ENCODE peak calls at places on chromosome 2, in six cellular contexts. O, V, I, E, D and T are unnamed samples.

GRCh38 chr2:30481323-30481800 is 34.3 kb downstream of the LCLAT1 start:
- DNase-seq in O (no peak), V (no peak), I (no peak), E (peak; percentile 15), D (no peak), T (no peak)

GRCh38 chr2:101305492-101306123 is 2.9 kb downstream of the RNF149 start:
- DNase-seq in O (peak; percentile 63), V (no peak), I (peak; percentile 78), E (peak; percentile 73), D (peak; percentile 65), T (no peak)

GRCh38 chr2:179467111-179467510 is 202.5 kb upstream of the SESTD1 start:
- DNase-seq in O (peak; percentile 34), V (no peak), I (peak; percentile 91), E (no peak), D (peak; percentile 31), T (no peak)

GRCh38 chr2:85589166-85589565 is 4.9 kb downstream of the VAMP5 start:
- DNase-seq in O (no peak), V (no peak), I (no peak), E (no peak), D (no peak), T (no peak)

GRCh38 chr2:113124181-113124961 is 3.0 kb upstream of the IL1RN start:
- DNase-seq in O (peak; percentile 39), V (no peak), I (peak; percentile 77), E (no peak), D (peak; percentile 15), T (peak; percentile 23)

GRCh38 chr2:10658041-10658913 is 31.5 kb downstream of the NOL10 start:
- DNase-seq in O (peak; percentile 64), V (no peak), I (peak; percentile 76), E (peak; percentile 75), D (peak; percentile 90), T (peak; percentile 90)

GRCh38 chr2:9217838-9218770 is 11.5 kb downstream of the ASAP2 start:
- DNase-seq in O (no peak), V (no peak), I (peak; percentile 78), E (peak; percentile 88), D (no peak), T (no peak)

GRCh38 chr2:205610437-205610836 is 71.9 kb upstream of the NRP2 start:
- DNase-seq in O (peak; percentile 29), V (no peak), I (peak; percentile 68), E (no peak), D (no peak), T (no peak)

GRCh38 chr2:185896090-185896693 is 157.6 kb downstream of the FSIP2 start:
- DNase-seq in O (no peak), V (no peak), I (no peak), E (no peak), D (no peak), T (no peak)

GRCh38 chr2:201203916-201204654 is 21.1 kb downstream of the CASP10 start:
- DNase-seq in O (peak; percentile 78), V (no peak), I (no peak), E (peak; percentile 39), D (no peak), T (no peak)

GRCh38 chr2:70553584-70554337 is at the start of gene TGFA:
- DNase-seq in O (peak; percentile 27), V (peak; percentile 69), I (peak; percentile 87), E (peak; percentile 91), D (no peak), T (no peak)

GRCh38 chr2:180208841-180209240 is 201.7 kb upstream of the CWC22 start:
- DNase-seq in O (peak; percentile 68), V (no peak), I (peak; percentile 21), E (no peak), D (peak; percentile 38), T (peak; percentile 70)

GRCh38 chr2:15947431-15947830 is 7.1 kb downstream of the MYCN start:
- DNase-seq in O (no peak), V (no peak), I (no peak), E (no peak), D (no peak), T (no peak)

GRCh38 chr2:173448938-173449471 is 94.3 kb downstream of the CDCA7 start:
- DNase-seq in O (peak; percentile 86), V (peak; percentile 17), I (peak; percentile 76), E (peak; percentile 88), D (peak; percentile 83), T (peak; percentile 35)

GRCh38 chr2:149164296-149164695 is 125.8 kb downstream of the LYPD6B start:
- DNase-seq in O (no peak), V (no peak), I (peak; percentile 84), E (no peak), D (no peak), T (no peak)

GRCh38 chr2:41782306-41783158 is 265.3 kb upstream of the PKDCC start:
- DNase-seq in O (peak; percentile 56), V (no peak), I (peak; percentile 40), E (peak; percentile 73), D (peak; percentile 20), T (peak; percentile 20)

GRCh38 chr2:84881581-84882414 is 914 bp upstream of the TRABD2A start:
- DNase-seq in O (peak; percentile 84), V (peak; percentile 82), I (peak; percentile 73), E (peak; percentile 97), D (peak; percentile 81), T (peak; percentile 65)

GRCh38 chr2:112811841-112812306 is 24.7 kb downstream of the IL1B start:
- DNase-seq in O (peak; percentile 96), V (no peak), I (peak; percentile 98), E (peak; percentile 75), D (peak; percentile 96), T (peak; percentile 24)

GRCh38 chr2:182266909-182267308 is 159.9 kb downstream of the PDE1A start:
- DNase-seq in O (no peak), V (no peak), I (no peak), E (no peak), D (no peak), T (no peak)

GRCh38 chr2:113041871-113042270 is 10.8 kb downstream of the IL36B start:
- DNase-seq in O (no peak), V (no peak), I (peak; percentile 59), E (no peak), D (no peak), T (no peak)

GRCh38 chr2:201466050-201466660 is 14.6 kb downstream of the STRADB start:
- DNase-seq in O (peak; percentile 70), V (no peak), I (peak; percentile 64), E (peak; percentile 86), D (peak; percentile 73), T (peak; percentile 42)

GRCh38 chr2:39216495-39217191 is 27.1 kb downstream of the CDKL4 start:
- DNase-seq in O (no peak), V (peak; percentile 66), I (no peak), E (no peak), D (no peak), T (no peak)

GRCh38 chr2:100262555-100263320 is 59.6 kb downstream of the LONRF2 start:
- DNase-seq in O (peak; percentile 74), V (peak; percentile 32), I (peak; percentile 36), E (peak; percentile 93), D (peak; percentile 68), T (no peak)

GRCh38 chr2:12612168-12612567 is 104.6 kb upstream of the TRIB2 start:
- DNase-seq in O (no peak), V (no peak), I (no peak), E (no peak), D (no peak), T (no peak)

GRCh38 chr2:50126845-50127244 is 905.1 kb downstream of the NRXN1 start:
- DNase-seq in O (no peak), V (no peak), I (no peak), E (no peak), D (no peak), T (no peak)

DNA sequence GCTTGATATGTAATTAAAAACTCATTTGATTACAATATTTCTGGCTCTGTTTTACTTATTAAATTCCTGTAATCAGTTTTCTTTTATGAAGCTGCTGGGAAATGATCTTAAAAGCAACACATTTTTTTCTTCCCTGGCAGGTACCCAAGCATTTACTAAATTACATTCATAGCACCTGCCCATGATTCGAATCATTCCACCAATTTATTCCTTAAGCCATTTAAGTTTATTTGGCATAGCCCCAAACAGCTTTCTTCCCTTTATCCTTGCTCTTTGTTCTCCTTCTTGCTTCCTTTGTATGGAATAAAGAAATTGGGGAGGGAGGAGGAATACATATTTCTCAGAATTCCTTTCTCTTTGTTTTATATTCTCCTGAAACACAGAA is 241.3 kb downstream of the AGPS start:
- DNase-seq in O (no peak), V (no peak), I (no peak), E (no peak), D (no peak), T (no peak)
- H3K4me3 ChIP-seq in O (peak overlapping the region; percentile 21), V (no peak overlapping the region), I (no peak overlapping the region), E (peak overlapping the region; percentile 42), D (no peak overlapping the region), T (peak overlapping the region; percentile 9)

DNA sequence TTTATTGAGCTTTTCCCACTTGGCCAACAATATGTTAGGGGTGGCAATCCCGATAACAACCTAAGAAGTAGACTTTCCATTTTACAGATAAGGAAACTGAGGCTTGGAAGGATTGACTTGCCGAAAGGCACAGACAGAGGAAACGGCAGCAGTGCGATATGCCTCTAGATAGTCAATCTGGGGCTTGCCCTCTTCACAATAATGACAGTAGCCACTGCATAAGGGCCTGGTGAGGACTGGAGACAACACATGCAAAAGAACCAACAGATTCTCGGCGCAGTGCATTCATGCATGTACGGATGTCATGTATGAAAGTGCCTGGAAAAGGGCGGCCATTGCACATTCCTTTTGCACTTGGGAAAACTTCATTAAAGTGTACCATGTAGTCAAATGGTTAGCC is 811.2 kb downstream of the RNF144A start:
- DNase-seq in O (no peak), V (no peak), I (no peak), E (no peak), D (no peak), T (no peak)
- H3K4me3 ChIP-seq in O (no peak overlapping the region), V (peak overlapping the region; percentile 48), I (no peak overlapping the region), E (no peak overlapping the region), D (no peak overlapping the region), T (no peak overlapping the region)

GRCh38 chr2:106269591-106270291 is 75.6 kb upstream of the UXS1 start:
- DNase-seq in O (no peak), V (peak; percentile 12), I (peak; percentile 65), E (no peak), D (no peak), T (no peak)
- H3K4me3 ChIP-seq in O (no peak overlapping the region), V (peak overlapping the region; percentile 56), I (peak overlapping the region; percentile 30), E (no peak overlapping the region), D (no peak overlapping the region), T (no peak overlapping the region)

GRCh38 chr2:165069131-165069530 is 113.8 kb upstream of the SLC38A11 start:
- DNase-seq in O (no peak), V (no peak), I (no peak), E (no peak), D (no peak), T (no peak)

GRCh38 chr2:165070089-165070488 is 114.8 kb upstream of the SLC38A11 start:
- DNase-seq in O (no peak), V (no peak), I (no peak), E (no peak), D (no peak), T (no peak)

GRCh38 chr2:165064743-165065142 is 109.4 kb upstream of the SLC38A11 start:
- DNase-seq in O (no peak), V (no peak), I (peak; percentile 13), E (no peak), D (no peak), T (no peak)

GRCh38 chr2:165067958-165068612 is 112.8 kb upstream of the SLC38A11 start:
- DNase-seq in O (peak; percentile 54), V (no peak), I (peak; percentile 13), E (peak; percentile 42), D (peak; percentile 71), T (peak; percentile 43)
- H3K4me3 ChIP-seq in O (peak overlapping the region; percentile 14), V (no peak overlapping the region), I (no peak overlapping the region), E (peak overlapping the region; percentile 31), D (peak overlapping the region; percentile 47), T (peak overlapping the region; percentile 24)